ENCODE peak calls at places on chromosomes 5 and 9, in eight cellular contexts. One of them, this sample, is unnamed.
A peak's percentile ranks its signal among the peaks of the same experiment; 100 is the strongest.

GRCh38 chr5:156189628-156190027 is 137.3 kb upstream of the SGCD start:
- DNase-seq in sigmoid colon: no peak
- DNase-seq in activated naive CD4-positive, alpha-beta T cell: no peak
- DNase-seq in activated CD8-positive, alpha-beta T cell treated with anti-CD3 and anti-CD28 coated beads for 36 hours: no peak
- DNase-seq in dorsolateral prefrontal cortex: no peak
- DNase-seq in CD4-positive, alpha-beta T cell: no peak
- DNase-seq in psoas muscle: no peak
- DNase-seq in HFFc6: no peak
- DNase-seq in this sample: no peak

GRCh38 chr5:42109006-42109572 is 184.0 kb downstream of the FBXO4 start:
- DNase-seq in sigmoid colon: no peak
- DNase-seq in activated naive CD4-positive, alpha-beta T cell: no peak
- DNase-seq in activated CD8-positive, alpha-beta T cell treated with anti-CD3 and anti-CD28 coated beads for 36 hours: no peak
- DNase-seq in dorsolateral prefrontal cortex: no peak
- DNase-seq in CD4-positive, alpha-beta T cell: no peak
- DNase-seq in psoas muscle: no peak
- DNase-seq in HFFc6: no peak
- DNase-seq in this sample: no peak

GRCh38 chr5:134026521-134027202 is 21.9 kb upstream of the VDAC1 start:
- DNase-seq in sigmoid colon: no peak
- DNase-seq in activated naive CD4-positive, alpha-beta T cell: peak; percentile 36
- DNase-seq in activated CD8-positive, alpha-beta T cell treated with anti-CD3 and anti-CD28 coated beads for 36 hours: peak; percentile 73
- DNase-seq in dorsolateral prefrontal cortex: no peak
- DNase-seq in CD4-positive, alpha-beta T cell: peak; percentile 42
- DNase-seq in psoas muscle: no peak
- DNase-seq in HFFc6: peak; percentile 44
- DNase-seq in this sample: peak; percentile 64

GRCh38 chr9:136848393-136849037 is 694 bp upstream of the PHPT1 start:
- DNase-seq in sigmoid colon: no peak
- DNase-seq in activated naive CD4-positive, alpha-beta T cell: no peak
- DNase-seq in activated CD8-positive, alpha-beta T cell treated with anti-CD3 and anti-CD28 coated beads for 36 hours: peak; percentile 66
- DNase-seq in dorsolateral prefrontal cortex: no peak
- DNase-seq in CD4-positive, alpha-beta T cell: no peak
- DNase-seq in psoas muscle: no peak
- DNase-seq in HFFc6: peak; percentile 33
- DNase-seq in this sample: peak; percentile 65

GRCh38 chr9:14197459-14197858 is 116.5 kb downstream of the NFIB start:
- DNase-seq in sigmoid colon: no peak
- DNase-seq in activated naive CD4-positive, alpha-beta T cell: no peak
- DNase-seq in activated CD8-positive, alpha-beta T cell treated with anti-CD3 and anti-CD28 coated beads for 36 hours: no peak
- DNase-seq in dorsolateral prefrontal cortex: no peak
- DNase-seq in CD4-positive, alpha-beta T cell: no peak
- DNase-seq in psoas muscle: no peak
- DNase-seq in HFFc6: no peak
- DNase-seq in this sample: no peak

GRCh38 chr5:163458778-163459405 is 1.0 kb downstream of the NUDCD2 start:
- DNase-seq in sigmoid colon: no peak
- DNase-seq in activated naive CD4-positive, alpha-beta T cell: no peak
- DNase-seq in activated CD8-positive, alpha-beta T cell treated with anti-CD3 and anti-CD28 coated beads for 36 hours: no peak
- DNase-seq in dorsolateral prefrontal cortex: no peak
- DNase-seq in CD4-positive, alpha-beta T cell: no peak
- DNase-seq in psoas muscle: no peak
- DNase-seq in HFFc6: no peak
- DNase-seq in this sample: no peak

GRCh38 chr5:21774791-21775190 is 1078.4 kb downstream of the CDH12 start:
- DNase-seq in sigmoid colon: no peak
- DNase-seq in activated naive CD4-positive, alpha-beta T cell: no peak
- DNase-seq in activated CD8-positive, alpha-beta T cell treated with anti-CD3 and anti-CD28 coated beads for 36 hours: no peak
- DNase-seq in dorsolateral prefrontal cortex: no peak
- DNase-seq in CD4-positive, alpha-beta T cell: no peak
- DNase-seq in psoas muscle: no peak
- DNase-seq in HFFc6: no peak
- DNase-seq in this sample: no peak

GRCh38 chr9:135819905-135820304 is 87.4 kb downstream of the CAMSAP1 start:
- DNase-seq in sigmoid colon: no peak
- DNase-seq in activated naive CD4-positive, alpha-beta T cell: no peak
- DNase-seq in activated CD8-positive, alpha-beta T cell treated with anti-CD3 and anti-CD28 coated beads for 36 hours: no peak
- DNase-seq in dorsolateral prefrontal cortex: no peak
- DNase-seq in CD4-positive, alpha-beta T cell: no peak
- DNase-seq in psoas muscle: no peak
- DNase-seq in HFFc6: no peak
- DNase-seq in this sample: no peak

GRCh38 chr5:122144236-122144635 is 14.9 kb downstream of the ZNF474 start:
- DNase-seq in sigmoid colon: no peak
- DNase-seq in activated naive CD4-positive, alpha-beta T cell: no peak
- DNase-seq in activated CD8-positive, alpha-beta T cell treated with anti-CD3 and anti-CD28 coated beads for 36 hours: no peak
- DNase-seq in dorsolateral prefrontal cortex: no peak
- DNase-seq in CD4-positive, alpha-beta T cell: no peak
- DNase-seq in psoas muscle: no peak
- DNase-seq in HFFc6: peak; percentile 30
- DNase-seq in this sample: no peak

GRCh38 chr5:87300744-87301143 is 33.1 kb downstream of the RASA1 start:
- DNase-seq in sigmoid colon: no peak
- DNase-seq in activated naive CD4-positive, alpha-beta T cell: no peak
- DNase-seq in activated CD8-positive, alpha-beta T cell treated with anti-CD3 and anti-CD28 coated beads for 36 hours: peak; percentile 74
- DNase-seq in dorsolateral prefrontal cortex: no peak
- DNase-seq in CD4-positive, alpha-beta T cell: no peak
- DNase-seq in psoas muscle: no peak
- DNase-seq in HFFc6: peak; percentile 90
- DNase-seq in this sample: peak; percentile 70

GRCh38 chr9:8071445-8071798 is 271.8 kb upstream of the DMAC1 start:
- DNase-seq in sigmoid colon: no peak
- DNase-seq in activated naive CD4-positive, alpha-beta T cell: no peak
- DNase-seq in activated CD8-positive, alpha-beta T cell treated with anti-CD3 and anti-CD28 coated beads for 36 hours: no peak
- DNase-seq in dorsolateral prefrontal cortex: no peak
- DNase-seq in CD4-positive, alpha-beta T cell: no peak
- DNase-seq in psoas muscle: no peak
- DNase-seq in HFFc6: no peak
- DNase-seq in this sample: no peak

GRCh38 chr5:92518318-92518913 is 1062.6 kb downstream of the NR2F1-AS1 start:
- DNase-seq in sigmoid colon: no peak
- DNase-seq in activated naive CD4-positive, alpha-beta T cell: no peak
- DNase-seq in activated CD8-positive, alpha-beta T cell treated with anti-CD3 and anti-CD28 coated beads for 36 hours: peak; percentile 9
- DNase-seq in dorsolateral prefrontal cortex: no peak
- DNase-seq in CD4-positive, alpha-beta T cell: no peak
- DNase-seq in psoas muscle: no peak
- DNase-seq in HFFc6: peak; percentile 64
- DNase-seq in this sample: no peak

GRCh38 chr5:175638305-175638704 is 19.6 kb upstream of the HRH2 start:
- DNase-seq in sigmoid colon: no peak
- DNase-seq in activated naive CD4-positive, alpha-beta T cell: no peak
- DNase-seq in activated CD8-positive, alpha-beta T cell treated with anti-CD3 and anti-CD28 coated beads for 36 hours: no peak
- DNase-seq in dorsolateral prefrontal cortex: no peak
- DNase-seq in CD4-positive, alpha-beta T cell: no peak
- DNase-seq in psoas muscle: no peak
- DNase-seq in HFFc6: no peak
- DNase-seq in this sample: no peak

GRCh38 chr9:37329576-37329975 is 92.9 kb upstream of the GRHPR start:
- DNase-seq in sigmoid colon: no peak
- DNase-seq in activated naive CD4-positive, alpha-beta T cell: no peak
- DNase-seq in activated CD8-positive, alpha-beta T cell treated with anti-CD3 and anti-CD28 coated beads for 36 hours: peak; percentile 16
- DNase-seq in dorsolateral prefrontal cortex: no peak
- DNase-seq in CD4-positive, alpha-beta T cell: no peak
- DNase-seq in psoas muscle: no peak
- DNase-seq in HFFc6: peak; percentile 10
- DNase-seq in this sample: no peak

GRCh38 chr9:110029422-110029814 is 178.5 kb downstream of the C9orf152 start:
- DNase-seq in sigmoid colon: no peak
- DNase-seq in activated naive CD4-positive, alpha-beta T cell: no peak
- DNase-seq in activated CD8-positive, alpha-beta T cell treated with anti-CD3 and anti-CD28 coated beads for 36 hours: no peak
- DNase-seq in dorsolateral prefrontal cortex: no peak
- DNase-seq in CD4-positive, alpha-beta T cell: no peak
- DNase-seq in psoas muscle: no peak
- DNase-seq in HFFc6: peak; percentile 89
- DNase-seq in this sample: no peak

GRCh38 chr9:101957705-101958104 is 219.3 kb upstream of the GRIN3A start:
- DNase-seq in sigmoid colon: no peak
- DNase-seq in activated naive CD4-positive, alpha-beta T cell: no peak
- DNase-seq in activated CD8-positive, alpha-beta T cell treated with anti-CD3 and anti-CD28 coated beads for 36 hours: no peak
- DNase-seq in dorsolateral prefrontal cortex: no peak
- DNase-seq in CD4-positive, alpha-beta T cell: no peak
- DNase-seq in psoas muscle: no peak
- DNase-seq in HFFc6: no peak
- DNase-seq in this sample: no peak

GRCh38 chr9:14168381-14168780 is 145.6 kb downstream of the NFIB start:
- DNase-seq in sigmoid colon: no peak
- DNase-seq in activated naive CD4-positive, alpha-beta T cell: no peak
- DNase-seq in activated CD8-positive, alpha-beta T cell treated with anti-CD3 and anti-CD28 coated beads for 36 hours: no peak
- DNase-seq in dorsolateral prefrontal cortex: no peak
- DNase-seq in CD4-positive, alpha-beta T cell: no peak
- DNase-seq in psoas muscle: no peak
- DNase-seq in HFFc6: no peak
- DNase-seq in this sample: no peak

GRCh38 chr5:32604800-32605765 is 19.7 kb downstream of the SUB1 start:
- DNase-seq in sigmoid colon: no peak
- DNase-seq in activated naive CD4-positive, alpha-beta T cell: no peak
- DNase-seq in activated CD8-positive, alpha-beta T cell treated with anti-CD3 and anti-CD28 coated beads for 36 hours: no peak
- DNase-seq in dorsolateral prefrontal cortex: no peak
- DNase-seq in CD4-positive, alpha-beta T cell: no peak
- DNase-seq in psoas muscle: no peak
- DNase-seq in HFFc6: no peak
- DNase-seq in this sample: no peak

GRCh38 chr9:1871486-1872181 is 143.5 kb upstream of the SMARCA2 start:
- DNase-seq in sigmoid colon: no peak
- DNase-seq in activated naive CD4-positive, alpha-beta T cell: no peak
- DNase-seq in activated CD8-positive, alpha-beta T cell treated with anti-CD3 and anti-CD28 coated beads for 36 hours: peak; percentile 8
- DNase-seq in dorsolateral prefrontal cortex: no peak
- DNase-seq in CD4-positive, alpha-beta T cell: no peak
- DNase-seq in psoas muscle: no peak
- DNase-seq in HFFc6: no peak
- DNase-seq in this sample: peak; percentile 30

GRCh38 chr5:151134228-151134627 is 23.4 kb downstream of the ANXA6 start:
- DNase-seq in sigmoid colon: no peak
- DNase-seq in activated naive CD4-positive, alpha-beta T cell: no peak
- DNase-seq in activated CD8-positive, alpha-beta T cell treated with anti-CD3 and anti-CD28 coated beads for 36 hours: no peak
- DNase-seq in dorsolateral prefrontal cortex: no peak
- DNase-seq in CD4-positive, alpha-beta T cell: no peak
- DNase-seq in psoas muscle: no peak
- DNase-seq in HFFc6: no peak
- DNase-seq in this sample: no peak

GRCh38 chr5:162607879-162608278 is 540.3 kb downstream of the GABRG2 start:
- DNase-seq in sigmoid colon: no peak
- DNase-seq in activated naive CD4-positive, alpha-beta T cell: no peak
- DNase-seq in activated CD8-positive, alpha-beta T cell treated with anti-CD3 and anti-CD28 coated beads for 36 hours: no peak
- DNase-seq in dorsolateral prefrontal cortex: no peak
- DNase-seq in CD4-positive, alpha-beta T cell: no peak
- DNase-seq in psoas muscle: no peak
- DNase-seq in HFFc6: no peak
- DNase-seq in this sample: no peak

GRCh38 chr9:120904061-120904998 is 22.3 kb downstream of the TRAF1 start:
- DNase-seq in sigmoid colon: no peak
- DNase-seq in activated naive CD4-positive, alpha-beta T cell: peak; percentile 58
- DNase-seq in activated CD8-positive, alpha-beta T cell treated with anti-CD3 and anti-CD28 coated beads for 36 hours: peak; percentile 71
- DNase-seq in dorsolateral prefrontal cortex: no peak
- DNase-seq in CD4-positive, alpha-beta T cell: peak; percentile 54
- DNase-seq in psoas muscle: no peak
- DNase-seq in HFFc6: no peak
- DNase-seq in this sample: peak; percentile 68

GRCh38 chr9:77427256-77427927 is 220.7 kb downstream of the GNA14 start:
- DNase-seq in sigmoid colon: no peak
- DNase-seq in activated naive CD4-positive, alpha-beta T cell: no peak
- DNase-seq in activated CD8-positive, alpha-beta T cell treated with anti-CD3 and anti-CD28 coated beads for 36 hours: no peak
- DNase-seq in dorsolateral prefrontal cortex: no peak
- DNase-seq in CD4-positive, alpha-beta T cell: no peak
- DNase-seq in psoas muscle: no peak
- DNase-seq in HFFc6: no peak
- DNase-seq in this sample: no peak

GRCh38 chr5:96626956-96627355 is 35.2 kb upstream of the CAST start:
- DNase-seq in sigmoid colon: no peak
- DNase-seq in activated naive CD4-positive, alpha-beta T cell: no peak
- DNase-seq in activated CD8-positive, alpha-beta T cell treated with anti-CD3 and anti-CD28 coated beads for 36 hours: no peak
- DNase-seq in dorsolateral prefrontal cortex: no peak
- DNase-seq in CD4-positive, alpha-beta T cell: no peak
- DNase-seq in psoas muscle: no peak
- DNase-seq in HFFc6: peak; percentile 86
- DNase-seq in this sample: no peak

GRCh38 chr9:107361816-107362215 is 78.7 kb downstream of the RAD23B start:
- DNase-seq in sigmoid colon: no peak
- DNase-seq in activated naive CD4-positive, alpha-beta T cell: no peak
- DNase-seq in activated CD8-positive, alpha-beta T cell treated with anti-CD3 and anti-CD28 coated beads for 36 hours: peak; percentile 14
- DNase-seq in dorsolateral prefrontal cortex: no peak
- DNase-seq in CD4-positive, alpha-beta T cell: no peak
- DNase-seq in psoas muscle: no peak
- DNase-seq in HFFc6: no peak
- DNase-seq in this sample: no peak

This sample was measured in activated CD4-positive, alpha-beta memory T cell treated with anti-CD3 and anti-CD28 coated beads for 36 hours.